ENCODE peak calls at places on chromosomes 5 and 9, in seven cellular contexts. F is activated T-cell treated with anti-CD3 and anti-CD28 coated beads for 1 hour; J is stimulated activated naive CD4-positive, alpha-beta T cell; E is activated CD8-positive, alpha-beta memory T cell treated with anti-CD3 and anti-CD28 coated beads, Interleukin-2, amount 50 U/mL, for 4 hours; I is endothelial cell of umbilical vein; L is effector memory CD4-positive, alpha-beta T cell; A is DMS53. K is an unnamed sample.

GRCh38 chr9:86275962-86276361 is 6.4 kb downstream of the ISCA1 start:
- DNase-seq in F (no peak), J (no peak), E (no peak), I (no peak), L (no peak), A (peak; percentile 10), K (no peak)

GRCh38 chr5:55982957-55983381 is 11.8 kb downstream of the IL6ST start:
- DNase-seq in F (no peak), J (peak; percentile 54), E (no peak), I (no peak), L (no peak), A (peak; percentile 68), K (no peak)

GRCh38 chr9:87069690-87070089 is 122.4 kb upstream of the GAS1 start:
- DNase-seq in F (no peak), J (no peak), E (no peak), I (no peak), L (no peak), A (no peak), K (no peak)

GRCh38 chr5:67353500-67353931 is 156.9 kb upstream of the CD180 start:
- DNase-seq in F (no peak), J (no peak), E (no peak), I (no peak), L (no peak), A (no peak), K (no peak)

GRCh38 chr9:38371495-38371894 is 21.0 kb upstream of the ALDH1B1 start:
- DNase-seq in F (no peak), J (peak; percentile 12), E (no peak), I (no peak), L (no peak), A (peak; percentile 83), K (no peak)

GRCh38 chr9:69485466-69485865 is 160.5 kb downstream of the ENTREP1 start:
- DNase-seq in F (no peak), J (no peak), E (no peak), I (no peak), L (no peak), A (no peak), K (no peak)

GRCh38 chr5:60274704-60275103 is 381.2 kb upstream of the PDE4D start:
- DNase-seq in F (no peak), J (no peak), E (no peak), I (no peak), L (no peak), A (no peak), K (no peak)

GRCh38 chr9:134950404-134950760 is 32.7 kb upstream of the FCN1 start:
- DNase-seq in F (no peak), J (no peak), E (no peak), I (no peak), L (no peak), A (no peak), K (no peak)

GRCh38 chr5:141172381-141173204 is at the start of gene PCDHB7:
- DNase-seq in F (no peak), J (peak; percentile 3), E (no peak), I (peak; percentile 35), L (no peak), A (peak; percentile 73), K (no peak)

GRCh38 chr9:90559075-90560073 is 83.2 kb downstream of the DIRAS2 start:
- DNase-seq in F (no peak), J (no peak), E (no peak), I (no peak), L (no peak), A (no peak), K (no peak)

K was measured in memory B cell.